ENCODE peak calls at places on chromosomes 7 and 10, in six cellular contexts. U is GM12865; Y is HT1080; C is activated CD4-positive, alpha-beta T cell treated with anti-CD3 and anti-CD28 coated beads, Interleukin-2, amount 50 U/mL, for 1 hour; I is activated T-cell treated with anti-CD3 and anti-CD28 coated beads, Interleukin-2, amount 50 U/mL, for 24 hours; S is HS-5. Z is an unnamed sample.
A peak's percentile ranks its signal among the peaks of the same experiment; 100 is the strongest.

GRCh38 chr7:44224216-44224950 is 23.6 kb downstream of the YKT6 start:
- DNase-seq in U (no peak), Y (no peak), C (no peak), I (no peak), S (no peak), Z (no peak)

GRCh38 chr10:21330628-21331020 is 194.9 kb downstream of the SKIDA1 start:
- DNase-seq in U (no peak), Y (no peak), C (no peak), I (no peak), S (no peak), Z (no peak)

GRCh38 chr7:7254908-7255307 is 72.6 kb downstream of the C1GALT1 start:
- DNase-seq in U (no peak), Y (no peak), C (no peak), I (no peak), S (no peak), Z (no peak)

GRCh38 chr7:7108931-7109330 is 73.4 kb upstream of the C1GALT1 start:
- DNase-seq in U (no peak), Y (no peak), C (no peak), I (no peak), S (no peak), Z (no peak)

GRCh38 chr10:2077231-2077630 is 339.9 kb upstream of the ADARB2 start:
- DNase-seq in U (no peak), Y (peak; percentile 46), C (no peak), I (no peak), S (no peak), Z (no peak)

GRCh38 chr10:115491526-115492140 is 398.5 kb downstream of the ATRNL1 start:
- DNase-seq in U (no peak), Y (no peak), C (no peak), I (no peak), S (no peak), Z (no peak)

GRCh38 chr10:101467286-101467770 is 113.4 kb downstream of the BTRC start:
- DNase-seq in U (peak; percentile 76), Y (peak; percentile 69), C (peak; percentile 3), I (no peak), S (peak; percentile 33), Z (peak; percentile 4)

GRCh38 chr7:11492307-11492706 is 339.7 kb downstream of the THSD7A start:
- DNase-seq in U (no peak), Y (no peak), C (no peak), I (no peak), S (peak; percentile 61), Z (no peak)

GRCh38 chr10:111104811-111105210 is 28.0 kb downstream of the ADRA2A start:
- DNase-seq in U (no peak), Y (no peak), C (no peak), I (no peak), S (no peak), Z (no peak)

GRCh38 chr7:132516042-132516840 is 60.0 kb downstream of the PLXNA4 start:
- DNase-seq in U (no peak), Y (peak; percentile 91), C (no peak), I (no peak), S (no peak), Z (no peak)

GRCh38 chr10:75599875-75600648 is 168.6 kb downstream of the LRMDA start:
- DNase-seq in U (no peak), Y (no peak), C (no peak), I (no peak), S (no peak), Z (no peak)

GRCh38 chr7:1151156-1151555 is 8.8 kb downstream of the ZFAND2A start:
- DNase-seq in U (no peak), Y (no peak), C (no peak), I (no peak), S (no peak), Z (no peak)

GRCh38 chr7:30476401-30477145 is 2.0 kb downstream of the NOD1 start:
- DNase-seq in U (no peak), Y (no peak), C (no peak), I (no peak), S (no peak), Z (no peak)

GRCh38 chr10:89793649-89794254 is 92.4 kb downstream of the KIF20B start:
- DNase-seq in U (peak; percentile 78), Y (peak; percentile 70), C (peak; percentile 17), I (no peak), S (peak; percentile 45), Z (peak; percentile 35)

GRCh38 chr7:37510043-37510634 is 61.5 kb upstream of the ELMO1 start:
- DNase-seq in U (peak; percentile 42), Y (peak; percentile 4), C (peak; percentile 16), I (no peak), S (no peak), Z (no peak)

GRCh38 chr10:6052247-6053221 is 9.6 kb downstream of the IL2RA start:
- DNase-seq in U (peak; percentile 76), Y (no peak), C (peak; percentile 73), I (peak; percentile 89), S (no peak), Z (peak; percentile 88)

GRCh38 chr7:140200102-140200989 is 23.6 kb upstream of the KDM7A start:
- DNase-seq in U (no peak), Y (peak; percentile 63), C (no peak), I (no peak), S (peak; percentile 25), Z (no peak)

GRCh38 chr7:116030626-116031276 is at the start of gene TFEC:
- DNase-seq in U (no peak), Y (peak; percentile 55), C (no peak), I (no peak), S (no peak), Z (no peak)

GRCh38 chr10:69549959-69550358 is 23.3 kb downstream of the NEUROG3 start:
- DNase-seq in U (no peak), Y (no peak), C (no peak), I (no peak), S (no peak), Z (no peak)

GRCh38 chr10:6701289-6701688 is 121.2 kb upstream of the PRKCQ start:
- DNase-seq in U (no peak), Y (no peak), C (no peak), I (no peak), S (no peak), Z (no peak)

GRCh38 chr10:100767428-100767779 is 22.0 kb downstream of the PAX2 start:
- DNase-seq in U (no peak), Y (no peak), C (no peak), I (no peak), S (no peak), Z (no peak)

GRCh38 chr10:58994226-58995057 is 182.0 kb upstream of the PHYHIPL start:
- DNase-seq in U (no peak), Y (no peak), C (no peak), I (no peak), S (no peak), Z (no peak)

GRCh38 chr10:73653701-73654100 is 2.1 kb downstream of the SYNPO2L start:
- DNase-seq in U (peak; percentile 63), Y (peak; percentile 43), C (no peak), I (no peak), S (no peak), Z (no peak)

GRCh38 chr7:64888561-64888900 is 14.5 kb upstream of the ZNF273 start:
- DNase-seq in U (no peak), Y (no peak), C (no peak), I (peak; percentile 51), S (no peak), Z (no peak)

GRCh38 chr7:154503962-154504550 is 451.9 kb downstream of the DPP6 start:
- DNase-seq in U (peak; percentile 45), Y (peak; percentile 20), C (no peak), I (no peak), S (no peak), Z (no peak)

GRCh38 chr10:69407621-69408301 is 9.0 kb downstream of the TACR2 start:
- DNase-seq in U (peak; percentile 49), Y (no peak), C (no peak), I (peak; percentile 56), S (no peak), Z (no peak)

GRCh38 chr10:120978589-120979252 is 127.6 kb downstream of the WDR11 start:
- DNase-seq in U (no peak), Y (no peak), C (no peak), I (no peak), S (no peak), Z (no peak)

GRCh38 chr10:119715628-119716505 is 10.0 kb upstream of the INPP5F start:
- DNase-seq in U (no peak), Y (no peak), C (no peak), I (no peak), S (no peak), Z (no peak)

GRCh38 chr10:69096045-69096444 is 8.1 kb downstream of the SRGN start:
- DNase-seq in U (peak; percentile 61), Y (no peak), C (no peak), I (no peak), S (no peak), Z (no peak)

GRCh38 chr10:68212721-68213352 is 19.1 kb downstream of the ATOH7 start:
- DNase-seq in U (peak; percentile 40), Y (peak; percentile 44), C (no peak), I (no peak), S (no peak), Z (no peak)

GRCh38 chr7:137488038-137488437 is 144.5 kb upstream of the PTN start:
- DNase-seq in U (no peak), Y (no peak), C (no peak), I (no peak), S (no peak), Z (no peak)

GRCh38 chr7:17855202-17855601 is 85.1 kb downstream of the SNX13 start:
- DNase-seq in U (no peak), Y (no peak), C (no peak), I (no peak), S (no peak), Z (no peak)

GRCh38 chr10:121648493-121648892 is 50.2 kb upstream of the FGFR2 start:
- DNase-seq in U (no peak), Y (no peak), C (no peak), I (no peak), S (no peak), Z (no peak)

GRCh38 chr10:87068281-87068680 is 26.4 kb downstream of the GLUD1 start:
- DNase-seq in U (no peak), Y (no peak), C (no peak), I (no peak), S (no peak), Z (no peak)

GRCh38 chr10:79139124-79139835 is 70.5 kb downstream of the ZMIZ1 start:
- DNase-seq in U (no peak), Y (peak; percentile 40), C (no peak), I (no peak), S (no peak), Z (no peak)